ENCODE peak calls at places on chromosomes 7 and 10, in eight cellular contexts. One of them, this sample, is unnamed.

GRCh38 chr10:43202657-43203490 is 64.0 kb downstream of the RASGEF1A start:
- DNase-seq in WERI-Rb-1: peak
- DNase-seq in aorta: peak
- DNase-seq in heart right ventricle: peak
- DNase-seq in dorsolateral prefrontal cortex: no peak
- DNase-seq in coronary artery: peak
- DNase-seq in stomach: peak
- DNase-seq in upper lobe of right lung: peak
- DNase-seq in this sample: peak

GRCh38 chr10:133180915-133181639 is 21.1 kb downstream of the KNDC1 start:
- DNase-seq in WERI-Rb-1: no peak
- DNase-seq in heart right ventricle: no peak
- DNase-seq in dorsolateral prefrontal cortex: no peak
- DNase-seq in coronary artery: no peak
- DNase-seq in stomach: no peak
- DNase-seq in aorta: no peak
- DNase-seq in upper lobe of right lung: no peak
- DNase-seq in this sample: peak

GRCh38 chr10:3625959-3626751 is 158.9 kb downstream of the KLF6 start:
- DNase-seq in upper lobe of right lung: no peak
- DNase-seq in aorta: no peak
- DNase-seq in heart right ventricle: no peak
- DNase-seq in coronary artery: no peak
- DNase-seq in WERI-Rb-1: no peak
- DNase-seq in dorsolateral prefrontal cortex: no peak
- DNase-seq in stomach: no peak
- DNase-seq in this sample: no peak

GRCh38 chr10:63166742-63167258 is 33.7 kb downstream of the NRBF2 start:
- DNase-seq in upper lobe of right lung: no peak
- DNase-seq in WERI-Rb-1: peak
- DNase-seq in stomach: no peak
- DNase-seq in aorta: no peak
- DNase-seq in dorsolateral prefrontal cortex: peak
- DNase-seq in coronary artery: no peak
- DNase-seq in heart right ventricle: no peak
- DNase-seq in this sample: no peak

GRCh38 chr10:12588091-12588850 is 238.9 kb downstream of the CAMK1D start:
- DNase-seq in coronary artery: no peak
- DNase-seq in aorta: no peak
- DNase-seq in upper lobe of right lung: no peak
- DNase-seq in WERI-Rb-1: no peak
- DNase-seq in dorsolateral prefrontal cortex: no peak
- DNase-seq in heart right ventricle: no peak
- DNase-seq in stomach: no peak
- DNase-seq in this sample: no peak

GRCh38 chr10:88992945-88993537 is 2.4 kb downstream of the FAS start:
- DNase-seq in dorsolateral prefrontal cortex: no peak
- DNase-seq in heart right ventricle: no peak
- DNase-seq in WERI-Rb-1: no peak
- DNase-seq in upper lobe of right lung: no peak
- DNase-seq in stomach: no peak
- DNase-seq in coronary artery: no peak
- DNase-seq in aorta: no peak
- DNase-seq in this sample: no peak

GRCh38 chr10:100232101-100232500 is 2.7 kb upstream of the CHUK start:
- DNase-seq in WERI-Rb-1: no peak
- DNase-seq in coronary artery: no peak
- DNase-seq in upper lobe of right lung: no peak
- DNase-seq in heart right ventricle: no peak
- DNase-seq in aorta: no peak
- DNase-seq in dorsolateral prefrontal cortex: no peak
- DNase-seq in stomach: no peak
- DNase-seq in this sample: no peak

GRCh38 chr10:102065561-102066420 is 642 bp downstream of the HPS6 start:
- DNase-seq in dorsolateral prefrontal cortex: peak
- DNase-seq in aorta: peak
- DNase-seq in upper lobe of right lung: no peak
- DNase-seq in WERI-Rb-1: peak
- DNase-seq in coronary artery: no peak
- DNase-seq in heart right ventricle: peak
- DNase-seq in stomach: peak
- DNase-seq in this sample: peak

GRCh38 chr10:26365681-26366327 is 72.3 kb upstream of the APBB1IP start:
- DNase-seq in upper lobe of right lung: no peak
- DNase-seq in coronary artery: no peak
- DNase-seq in heart right ventricle: no peak
- DNase-seq in WERI-Rb-1: no peak
- DNase-seq in dorsolateral prefrontal cortex: no peak
- DNase-seq in aorta: no peak
- DNase-seq in stomach: no peak
- DNase-seq in this sample: no peak

GRCh38 chr7:2493205-2493604 is 17.0 kb upstream of the GRIFIN start:
- DNase-seq in dorsolateral prefrontal cortex: no peak
- DNase-seq in heart right ventricle: no peak
- DNase-seq in WERI-Rb-1: no peak
- DNase-seq in coronary artery: no peak
- DNase-seq in upper lobe of right lung: no peak
- DNase-seq in stomach: no peak
- DNase-seq in aorta: no peak
- DNase-seq in this sample: no peak

GRCh38 chr10:129021597-129022304 is 445.3 kb upstream of the MGMT start:
- DNase-seq in coronary artery: no peak
- DNase-seq in WERI-Rb-1: no peak
- DNase-seq in aorta: no peak
- DNase-seq in dorsolateral prefrontal cortex: no peak
- DNase-seq in upper lobe of right lung: no peak
- DNase-seq in heart right ventricle: peak
- DNase-seq in stomach: no peak
- DNase-seq in this sample: no peak

GRCh38 chr10:80462986-80463741 is 9.1 kb downstream of the TSPAN14 start:
- DNase-seq in stomach: no peak
- DNase-seq in dorsolateral prefrontal cortex: no peak
- DNase-seq in upper lobe of right lung: no peak
- DNase-seq in WERI-Rb-1: no peak
- DNase-seq in heart right ventricle: no peak
- DNase-seq in aorta: no peak
- DNase-seq in coronary artery: no peak
- DNase-seq in this sample: no peak

GRCh38 chr7:42272793-42273665 is 36.0 kb upstream of the GLI3 start:
- DNase-seq in upper lobe of right lung: no peak
- DNase-seq in heart right ventricle: no peak
- DNase-seq in dorsolateral prefrontal cortex: no peak
- DNase-seq in stomach: no peak
- DNase-seq in WERI-Rb-1: no peak
- DNase-seq in coronary artery: no peak
- DNase-seq in aorta: no peak
- DNase-seq in this sample: no peak

GRCh38 chr7:122652851-122653250 is 46.1 kb downstream of the RNF133 start:
- DNase-seq in WERI-Rb-1: no peak
- DNase-seq in coronary artery: no peak
- DNase-seq in stomach: peak
- DNase-seq in dorsolateral prefrontal cortex: peak
- DNase-seq in heart right ventricle: no peak
- DNase-seq in aorta: no peak
- DNase-seq in upper lobe of right lung: no peak
- DNase-seq in this sample: no peak

GRCh38 chr7:47326808-47327207 is 255.1 kb downstream of the TNS3 start:
- DNase-seq in heart right ventricle: peak
- DNase-seq in WERI-Rb-1: no peak
- DNase-seq in aorta: no peak
- DNase-seq in upper lobe of right lung: no peak
- DNase-seq in dorsolateral prefrontal cortex: no peak
- DNase-seq in coronary artery: peak
- DNase-seq in stomach: no peak
- DNase-seq in this sample: no peak

GRCh38 chr10:126372359-126372758 is 15.9 kb downstream of the ADAM12 start:
- DNase-seq in upper lobe of right lung: no peak
- DNase-seq in heart right ventricle: no peak
- DNase-seq in coronary artery: no peak
- DNase-seq in dorsolateral prefrontal cortex: no peak
- DNase-seq in aorta: no peak
- DNase-seq in stomach: no peak
- DNase-seq in WERI-Rb-1: peak
- DNase-seq in this sample: no peak

DNA sequence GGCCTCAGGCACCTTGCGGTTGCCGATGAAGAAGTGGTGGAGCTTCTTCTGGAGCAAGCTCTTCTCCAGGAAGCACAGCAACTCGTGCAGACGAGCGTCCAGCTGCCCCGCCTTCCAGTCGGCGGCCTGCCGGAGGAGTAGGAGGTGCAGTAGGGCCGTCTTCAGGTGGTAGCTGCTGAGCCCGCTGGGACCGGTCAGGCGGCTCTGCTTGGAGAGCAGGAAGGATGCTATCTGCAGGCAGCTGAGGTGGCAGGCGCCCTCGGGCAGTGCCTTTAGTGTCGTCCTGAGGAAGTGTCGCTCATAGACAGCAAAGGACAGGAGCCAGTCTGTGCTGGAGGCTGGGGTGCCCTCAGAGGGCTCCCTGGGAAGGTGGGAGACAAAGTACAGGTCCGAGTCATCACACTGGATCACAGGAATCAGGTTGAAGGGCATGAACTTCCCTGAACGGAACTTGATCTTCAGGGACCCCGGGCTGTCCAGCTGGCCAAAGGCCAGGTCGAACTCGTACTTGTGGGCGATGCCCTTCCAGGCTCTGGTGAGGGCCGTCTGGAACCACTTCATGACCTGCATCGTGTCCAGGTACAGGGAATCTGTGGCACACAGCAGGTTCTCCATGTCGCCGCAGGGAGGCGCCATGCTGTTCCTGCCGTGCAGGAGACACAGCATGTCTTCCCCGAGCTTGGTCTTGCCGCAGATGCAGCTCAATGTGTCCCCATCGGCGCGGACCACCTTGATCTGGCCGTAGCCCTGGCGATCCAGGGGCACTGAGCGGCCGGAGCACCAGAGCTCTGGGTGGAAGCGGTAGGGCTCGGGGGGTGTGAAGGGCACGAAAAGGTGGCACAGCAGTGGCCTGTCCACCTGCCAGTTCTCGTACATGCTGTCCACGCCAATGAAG is 23.4 kb downstream of the ITPRIP start:
- DNase-seq in upper lobe of right lung: peak
- DNase-seq in heart right ventricle: no peak
- DNase-seq in aorta: no peak
- DNase-seq in stomach: no peak
- DNase-seq in dorsolateral prefrontal cortex: no peak
- DNase-seq in WERI-Rb-1: no peak
- DNase-seq in coronary artery: no peak
- DNase-seq in this sample: no peak
- H3K27ac ChIP-seq in upper lobe of right lung: no peak
- H3K27ac ChIP-seq in heart right ventricle: no peak
- H3K27ac ChIP-seq in aorta: no peak
- H3K27ac ChIP-seq in stomach: no peak
- H3K27ac ChIP-seq in dorsolateral prefrontal cortex: no peak
- H3K27ac ChIP-seq in WERI-Rb-1: no peak
- H3K27ac ChIP-seq in coronary artery: no peak
- H3K27ac ChIP-seq in this sample: no peak

GRCh38 chr7:155741061-155741460 is 71.2 kb downstream of the SHH start:
- DNase-seq in coronary artery: no peak
- DNase-seq in aorta: no peak
- DNase-seq in dorsolateral prefrontal cortex: no peak
- DNase-seq in upper lobe of right lung: no peak
- DNase-seq in stomach: no peak
- DNase-seq in heart right ventricle: no peak
- DNase-seq in WERI-Rb-1: no peak
- DNase-seq in this sample: no peak

GRCh38 chr7:155737590-155737989 is 74.7 kb downstream of the SHH start:
- DNase-seq in heart right ventricle: no peak
- DNase-seq in coronary artery: no peak
- DNase-seq in dorsolateral prefrontal cortex: no peak
- DNase-seq in WERI-Rb-1: no peak
- DNase-seq in stomach: no peak
- DNase-seq in aorta: no peak
- DNase-seq in upper lobe of right lung: no peak
- DNase-seq in this sample: no peak

GRCh38 chr7:155738652-155739537 is 73.4 kb downstream of the SHH start:
- DNase-seq in heart right ventricle: peak
- DNase-seq in upper lobe of right lung: peak
- DNase-seq in coronary artery: no peak
- DNase-seq in dorsolateral prefrontal cortex: peak
- DNase-seq in aorta: peak
- DNase-seq in WERI-Rb-1: peak
- DNase-seq in stomach: peak
- DNase-seq in this sample: no peak

GRCh38 chr7:155738104-155738503 is 74.2 kb downstream of the SHH start:
- DNase-seq in aorta: no peak
- DNase-seq in stomach: no peak
- DNase-seq in upper lobe of right lung: no peak
- DNase-seq in dorsolateral prefrontal cortex: no peak
- DNase-seq in WERI-Rb-1: no peak
- DNase-seq in coronary artery: no peak
- DNase-seq in heart right ventricle: no peak
- DNase-seq in this sample: no peak

GRCh38 chr7:155739538-155740140 is 72.6 kb downstream of the SHH start:
- DNase-seq in coronary artery: no peak
- DNase-seq in WERI-Rb-1: no peak
- DNase-seq in upper lobe of right lung: no peak
- DNase-seq in aorta: no peak
- DNase-seq in heart right ventricle: no peak
- DNase-seq in dorsolateral prefrontal cortex: no peak
- DNase-seq in stomach: no peak
- DNase-seq in this sample: no peak
- H3K27ac ChIP-seq in coronary artery: no peak
- H3K27ac ChIP-seq in WERI-Rb-1: no peak
- H3K27ac ChIP-seq in upper lobe of right lung: no peak
- H3K27ac ChIP-seq in aorta: no peak
- H3K27ac ChIP-seq in heart right ventricle: no peak
- H3K27ac ChIP-seq in dorsolateral prefrontal cortex: no peak
- H3K27ac ChIP-seq in stomach: no peak
- H3K27ac ChIP-seq in this sample: no peak

GRCh38 chr7:139726485-139726869 is 51.3 kb downstream of the HIPK2 start:
- DNase-seq in coronary artery: no peak
- DNase-seq in WERI-Rb-1: no peak
- DNase-seq in stomach: no peak
- DNase-seq in heart right ventricle: no peak
- DNase-seq in upper lobe of right lung: no peak
- DNase-seq in dorsolateral prefrontal cortex: no peak
- DNase-seq in aorta: no peak
- DNase-seq in this sample: no peak
- H3K27ac ChIP-seq in coronary artery: peak
- H3K27ac ChIP-seq in WERI-Rb-1: peak
- H3K27ac ChIP-seq in stomach: no peak
- H3K27ac ChIP-seq in heart right ventricle: peak
- H3K27ac ChIP-seq in upper lobe of right lung: peak
- H3K27ac ChIP-seq in dorsolateral prefrontal cortex: peak
- H3K27ac ChIP-seq in aorta: no peak
- H3K27ac ChIP-seq in this sample: peak

DNA sequence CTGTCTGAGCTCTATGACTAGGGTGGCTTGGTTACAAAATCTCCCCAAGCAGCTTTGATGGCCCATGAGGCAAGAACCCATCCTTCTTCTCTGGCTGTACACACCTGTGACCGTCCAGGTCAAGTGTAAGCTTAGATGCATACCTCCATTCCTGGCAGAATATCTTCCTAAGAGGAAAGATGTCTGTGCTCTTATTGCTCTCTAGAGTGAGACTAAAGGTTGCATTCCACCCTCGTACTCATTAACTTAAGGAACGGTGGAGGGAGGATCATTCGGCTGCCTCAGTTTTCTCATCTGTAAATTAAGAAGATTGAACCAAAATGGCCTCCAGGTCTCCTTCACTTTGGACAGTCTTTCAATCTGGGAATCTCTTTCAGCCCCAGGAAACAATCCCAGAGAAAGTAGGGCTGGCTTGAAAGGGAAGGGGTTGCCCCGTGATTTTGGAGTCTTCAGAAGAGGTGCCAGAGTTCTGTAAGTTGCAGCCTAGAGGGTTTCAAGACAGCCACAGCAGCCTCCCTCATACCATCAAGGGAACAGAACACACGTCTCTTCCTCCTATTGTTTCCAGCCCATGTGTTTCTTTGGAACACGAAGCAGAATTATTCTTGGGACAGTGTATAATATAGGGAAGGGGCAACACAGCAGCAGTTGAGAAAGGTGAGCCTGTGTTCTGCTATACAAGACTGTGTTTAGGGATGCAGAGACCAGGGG is 5.4 kb downstream of the HOXA4 start:
- DNase-seq in upper lobe of right lung: no peak
- DNase-seq in heart right ventricle: no peak
- DNase-seq in stomach: no peak
- DNase-seq in coronary artery: peak
- DNase-seq in WERI-Rb-1: no peak
- DNase-seq in aorta: no peak
- DNase-seq in dorsolateral prefrontal cortex: no peak
- DNase-seq in this sample: no peak
- H3K27ac ChIP-seq in upper lobe of right lung: peak
- H3K27ac ChIP-seq in heart right ventricle: no peak
- H3K27ac ChIP-seq in stomach: peak
- H3K27ac ChIP-seq in coronary artery: no peak
- H3K27ac ChIP-seq in WERI-Rb-1: no peak
- H3K27ac ChIP-seq in aorta: no peak
- H3K27ac ChIP-seq in dorsolateral prefrontal cortex: no peak
- H3K27ac ChIP-seq in this sample: peak